ENCODE peak calls at places on chromosomes 6 and 20, in six cellular contexts. Y, X, K, F, N and Q are unnamed samples.

GRCh38 chr20:16308754-16309153 is 264.5 kb downstream of the KIF16B start:
- DNase-seq in K (no peak), F (peak), Y (no peak), X (no peak), N (no peak), Q (no peak)

GRCh38 chr6:148747493-148748160 is 797 bp downstream of the UST start:
- DNase-seq in N (peak), K (peak), Y (peak), X (peak), F (peak), Q (no peak)

GRCh38 chr20:59806578-59806975 is 126.9 kb downstream of the SYCP2 start:
- DNase-seq in N (no peak), X (no peak), Y (no peak), F (no peak), K (peak), Q (no peak)

GRCh38 chr6:54903884-54904283 is 57.3 kb downstream of the FAM83B start:
- DNase-seq in F (no peak), Y (no peak), X (no peak), K (no peak), N (no peak), Q (no peak)

GRCh38 chr6:34829137-34829536 is 37.3 kb downstream of the BLTP3A start:
- DNase-seq in K (no peak), F (no peak), Y (no peak), N (no peak), X (no peak), Q (no peak)

GRCh38 chr6:24401458-24401857 is 1.3 kb upstream of the MRS2 start:
- DNase-seq in F (no peak), K (no peak), X (no peak), Y (no peak), N (no peak), Q (no peak)

GRCh38 chr6:64040118-64040517 is 404.5 kb downstream of the PHF3 start:
- DNase-seq in K (no peak), Y (no peak), X (no peak), N (no peak), F (no peak), Q (no peak)

GRCh38 chr6:20723236-20723635 is 189.0 kb downstream of the CDKAL1 start:
- DNase-seq in X (no peak), F (no peak), N (no peak), K (no peak), Y (no peak), Q (no peak)

GRCh38 chr20:57651977-57652864 is 32.0 kb upstream of the ZBP1 start:
- DNase-seq in N (no peak), F (no peak), K (peak), X (peak), Y (no peak), Q (no peak)

GRCh38 chr6:36217188-36217587 is 20.6 kb downstream of the BRPF3 start:
- DNase-seq in K (no peak), N (no peak), F (no peak), Y (no peak), X (no peak), Q (no peak)

GRCh38 chr6:54970337-54970736 is 123.8 kb downstream of the FAM83B start:
- DNase-seq in N (no peak), Y (no peak), K (no peak), X (no peak), F (no peak), Q (no peak)

GRCh38 chr6:111683126-111683525 is 77.4 kb upstream of the TRAF3IP2 start:
- DNase-seq in Y (no peak), K (no peak), F (no peak), N (no peak), X (no peak), Q (no peak)

GRCh38 chr20:39874049-39874893 is 814.8 kb downstream of the MAFB start:
- DNase-seq in N (peak), Y (peak), X (peak), F (peak), K (peak), Q (no peak)

GRCh38 chr6:27388293-27389197 is at the start of gene ZNF391:
- DNase-seq in F (peak), X (peak), N (peak), Y (peak), K (peak), Q (peak)

GRCh38 chr6:15557174-15557573 is 105.7 kb downstream of the DTNBP1 start:
- DNase-seq in X (no peak), K (no peak), N (no peak), Y (no peak), F (no peak), Q (no peak)

GRCh38 chr6:108604156-108604555 is 43.4 kb downstream of the FOXO3 start:
- DNase-seq in Y (no peak), N (no peak), X (no peak), K (no peak), F (no peak), Q (no peak)

GRCh38 chr6:74479960-74480359 is 725.9 kb downstream of the COL12A1 start:
- DNase-seq in K (no peak), Y (no peak), N (no peak), X (no peak), F (no peak), Q (no peak)

GRCh38 chr6:131443514-131443913 is 129.5 kb upstream of the ARG1 start:
- DNase-seq in K (no peak), X (no peak), F (no peak), Y (no peak), N (no peak), Q (no peak)

GRCh38 chr6:38671885-38672467 is 31.0 kb downstream of the GLO1 start:
- DNase-seq in F (peak), X (peak), K (no peak), N (peak), Y (peak), Q (peak)

GRCh38 chr20:31676534-31677030 is 38.9 kb downstream of the COX4I2 start:
- DNase-seq in X (no peak), F (no peak), K (no peak), Y (no peak), N (no peak), Q (no peak)

GRCh38 chr20:13301596-13301995 is 80.5 kb downstream of the ISM1 start:
- DNase-seq in Y (no peak), F (no peak), K (no peak), X (no peak), N (no peak), Q (no peak)

GRCh38 chr20:44068780-44069191 is 118.2 kb downstream of the JPH2 start:
- DNase-seq in Y (no peak), F (no peak), X (no peak), K (peak), N (no peak), Q (no peak)

GRCh38 chr6:156780962-156781705 is 4.0 kb downstream of the ARID1B start:
- DNase-seq in X (no peak), K (no peak), Y (no peak), N (no peak), F (no peak), Q (no peak)

GRCh38 chr6:57207141-57207540 is 15.0 kb downstream of the RAB23 start:
- DNase-seq in Y (no peak), X (no peak), N (no peak), K (no peak), F (peak), Q (no peak)

GRCh38 chr20:50085146-50085480 is 27.8 kb downstream of the UBE2V1 start:
- DNase-seq in Y (no peak), K (no peak), X (no peak), N (no peak), F (no peak), Q (no peak)

GRCh38 chr20:50089140-50089786 is 23.7 kb downstream of the UBE2V1 start:
- DNase-seq in N (no peak), Y (no peak), K (no peak), F (no peak), X (no peak), Q (no peak)

GRCh38 chr20:50088022-50088421 is 24.9 kb downstream of the UBE2V1 start:
- DNase-seq in Y (no peak), X (no peak), K (no peak), F (no peak), N (no peak), Q (no peak)

GRCh38 chr20:50083034-50083433 is 29.9 kb downstream of the UBE2V1 start:
- DNase-seq in Y (no peak), F (no peak), K (no peak), N (no peak), X (no peak), Q (no peak)

GRCh38 chr20:50085481-50086365 is 27.2 kb downstream of the UBE2V1 start:
- DNase-seq in K (no peak), F (peak), Y (peak), X (peak), N (peak), Q (peak)
- TF ChIP-seq CTCF in K (peak), F (peak), Y (peak), X (peak), N (peak), Q (peak)

DNA sequence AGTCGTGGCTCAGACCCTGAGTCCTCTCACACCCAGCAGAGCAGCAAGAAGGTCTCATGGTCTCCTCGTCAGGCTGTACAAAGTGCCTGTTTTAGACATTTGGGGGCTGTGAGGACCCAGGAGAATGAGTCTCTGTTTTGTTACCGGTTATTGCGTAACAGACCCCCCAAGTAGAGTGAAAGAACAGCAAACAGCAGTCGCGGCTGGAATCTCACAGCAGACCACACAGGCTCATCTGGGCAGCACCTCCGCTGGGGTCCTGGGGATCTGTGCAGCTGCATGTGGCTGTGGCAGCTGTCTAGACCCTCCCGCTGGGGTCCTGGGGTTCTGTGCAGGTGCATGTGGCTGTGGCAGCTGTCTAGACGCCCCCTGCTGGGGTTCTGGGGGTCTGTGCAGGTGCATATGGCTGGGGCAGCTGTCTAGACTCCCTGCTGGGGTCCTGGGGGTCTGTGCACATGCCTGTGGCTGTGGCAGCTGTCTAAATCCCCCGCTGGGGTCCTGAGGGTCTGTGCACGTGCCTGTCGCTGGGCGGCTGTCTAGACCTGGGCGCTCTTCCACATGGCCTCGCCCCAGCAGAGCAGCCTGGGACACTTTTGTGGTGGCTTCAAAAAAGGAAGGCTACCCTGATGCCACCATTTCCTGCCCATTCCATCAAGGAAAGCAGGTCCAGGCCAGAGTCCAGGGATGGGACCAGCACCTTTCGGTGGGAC is 24.7 kb downstream of the ENTPD6 start:
- DNase-seq in X (no peak), Y (no peak), F (no peak), N (no peak), K (no peak), Q (no peak)
- TF ChIP-seq CTCF in X (peak), Y (no peak), F (peak), N (no peak), K (peak), Q (peak)

GRCh38 chr6:119112856-119113530 is 34.5 kb upstream of the FAM184A start:
- DNase-seq in N (no peak), Y (no peak), K (no peak), X (no peak), F (no peak), Q (no peak)

GRCh38 chr6:119119989-119120388 is 41.5 kb upstream of the FAM184A start:
- DNase-seq in X (no peak), F (peak), K (no peak), Y (no peak), N (no peak), Q (no peak)

GRCh38 chr6:119121367-119121766 is 42.9 kb upstream of the FAM184A start:
- DNase-seq in N (no peak), X (no peak), Y (no peak), K (no peak), F (no peak), Q (no peak)

GRCh38 chr6:119110601-119111548 is 32.4 kb upstream of the FAM184A start:
- DNase-seq in N (peak), X (peak), Y (peak), K (no peak), F (peak), Q (peak)

DNA sequence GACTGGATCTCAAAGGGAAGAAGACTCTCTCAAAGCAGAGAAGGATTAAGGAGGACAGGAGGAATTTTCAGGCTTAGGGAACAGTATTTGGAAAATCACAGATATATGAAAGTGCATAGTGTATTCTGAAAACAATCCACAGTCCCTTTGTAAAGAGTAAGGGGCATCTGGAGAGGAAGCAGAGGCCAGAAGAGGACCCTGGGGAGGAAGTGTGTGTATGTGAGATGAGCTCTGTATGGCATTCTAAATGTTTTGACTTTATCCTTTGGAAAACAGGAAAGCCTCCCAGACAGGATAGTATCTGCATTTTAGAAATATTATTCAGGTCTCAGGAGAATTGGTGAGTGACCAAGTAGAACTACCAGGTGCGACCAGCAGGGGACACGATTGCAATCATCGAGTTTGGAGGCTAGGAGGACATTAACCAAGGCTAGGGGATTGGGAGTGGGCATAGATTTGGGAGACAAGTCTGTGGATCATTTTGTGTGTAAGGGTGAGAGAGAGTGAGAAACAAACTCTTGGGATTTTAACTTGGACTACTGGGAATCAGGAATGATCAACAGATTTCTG is 38.3 kb upstream of the FAM184A start:
- DNase-seq in N (no peak), X (peak), F (no peak), Y (no peak), K (no peak), Q (no peak)
- TF ChIP-seq CTCF in N (no peak), X (peak), F (peak), Y (no peak), K (peak), Q (no peak)

GRCh38 chr6:68976260-68976659 is 341.2 kb downstream of the ADGRB3 start:
- DNase-seq in F (no peak), N (no peak), X (no peak), K (no peak), Y (no peak), Q (no peak)
- TF ChIP-seq CTCF in F (no peak), N (no peak), X (no peak), K (peak), Y (no peak), Q (peak)

GRCh38 chr20:38755324-38755910 is 7.2 kb downstream of the ACTR5 start:
- DNase-seq in F (no peak), K (no peak), Y (no peak), N (no peak), X (no peak), Q (no peak)

GRCh38 chr20:38762174-38762573 is 13.9 kb downstream of the ACTR5 start:
- DNase-seq in Y (no peak), N (no peak), X (no peak), K (no peak), F (no peak), Q (no peak)

GRCh38 chr20:38760978-38761377 is 12.7 kb downstream of the ACTR5 start:
- DNase-seq in K (no peak), Y (no peak), N (no peak), X (no peak), F (no peak), Q (no peak)

GRCh38 chr20:38757145-38757800 is 9.0 kb downstream of the ACTR5 start:
- DNase-seq in Y (no peak), X (peak), K (no peak), F (no peak), N (no peak), Q (no peak)

DNA sequence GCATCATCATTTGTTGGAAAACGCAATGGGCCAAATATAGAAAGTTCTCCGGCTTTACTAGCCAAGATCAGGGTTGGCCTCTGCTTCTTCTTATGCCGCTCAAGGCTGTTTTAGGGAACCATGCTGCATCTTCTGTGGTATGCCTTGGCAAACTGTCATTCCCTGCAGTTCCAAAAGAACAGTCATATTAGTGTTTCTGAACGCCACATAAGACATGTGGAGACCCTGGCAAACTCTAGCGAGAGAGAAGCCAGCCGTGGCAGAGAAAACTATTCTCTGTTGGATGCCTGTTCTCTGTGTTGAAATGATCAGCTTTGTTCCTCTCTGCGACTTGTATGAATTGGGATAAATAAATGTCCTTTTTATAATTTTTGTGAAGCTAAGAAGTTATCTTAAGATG is 10.9 kb downstream of the ACTR5 start:
- DNase-seq in F (no peak), Y (no peak), N (no peak), K (no peak), X (no peak), Q (no peak)
- TF ChIP-seq CTCF in F (no peak), Y (no peak), N (no peak), K (no peak), X (no peak), Q (no peak)

GRCh38 chr20:63734946-63735858 is 1.3 kb upstream of the LIME1 start:
- DNase-seq in F (no peak), X (no peak), K (no peak), Y (no peak), N (no peak), Q (no peak)

GRCh38 chr20:63737690-63737939 is 1.2 kb downstream of the LIME1 start:
- DNase-seq in K (no peak), X (no peak), N (no peak), Y (no peak), F (no peak), Q (no peak)

GRCh38 chr20:63736893-63737689 is 627 bp downstream of the LIME1 start:
- DNase-seq in X (peak), K (no peak), Y (no peak), N (peak), F (no peak), Q (no peak)

GRCh38 chr20:63734111-63734945 is 2.1 kb upstream of the LIME1 start:
- DNase-seq in N (no peak), Y (no peak), X (no peak), K (no peak), F (no peak), Q (no peak)

GRCh38 chr20:63735859-63736718 is at the start of gene LIME1:
- DNase-seq in K (no peak), N (no peak), Y (no peak), X (no peak), F (no peak), Q (no peak)
- TF ChIP-seq CTCF in K (no peak), N (no peak), Y (no peak), X (no peak), F (no peak), Q (no peak)

GRCh38 chr6:138377042-138377441 is 663 bp upstream of the SMIM28 start:
- DNase-seq in N (no peak), X (no peak), F (no peak), K (no peak), Y (no peak), Q (no peak)

GRCh38 chr6:138374815-138375214 is 2.9 kb upstream of the SMIM28 start:
- DNase-seq in K (no peak), X (no peak), F (no peak), Y (no peak), N (no peak), Q (no peak)

GRCh38 chr6:138377844-138378243 is at the start of gene SMIM28:
- DNase-seq in F (no peak), X (no peak), Y (peak), N (peak), K (no peak), Q (no peak)

GRCh38 chr6:138382498-138383265 is 5.0 kb downstream of the SMIM28 start:
- DNase-seq in K (no peak), Y (no peak), F (no peak), X (peak), N (no peak), Q (no peak)

DNA sequence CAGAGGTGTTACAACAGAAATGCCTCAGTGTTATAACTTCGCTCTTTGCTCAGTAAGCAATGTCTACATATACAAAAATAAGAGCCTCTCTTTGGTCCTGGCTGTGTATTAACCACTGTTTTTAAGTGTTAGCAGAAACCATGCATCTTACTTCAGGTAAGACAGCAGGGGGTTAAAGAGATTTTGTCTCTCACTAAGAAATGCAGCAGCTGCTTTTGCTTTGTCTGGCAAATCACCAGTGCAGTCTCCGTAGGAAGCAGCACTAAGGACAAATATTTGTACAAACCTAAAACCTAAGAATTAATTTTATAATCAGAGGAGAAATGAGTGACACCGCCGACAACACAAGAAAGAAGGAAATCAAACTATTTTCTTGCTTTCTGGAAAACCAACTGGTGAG is 758 bp downstream of the SMIM28 start:
- DNase-seq in N (peak), F (no peak), K (no peak), X (no peak), Y (no peak), Q (no peak)
- TF ChIP-seq CTCF in N (no peak), F (no peak), K (no peak), X (no peak), Y (no peak), Q (no peak)

GRCh38 chr6:4225207-4225872 is 90.0 kb upstream of the ECI2 start:
- DNase-seq in K (no peak), X (no peak), F (peak), N (no peak), Y (peak), Q (no peak)
- TF ChIP-seq CTCF in K (no peak), X (no peak), F (no peak), N (no peak), Y (no peak), Q (no peak)

GRCh38 chr6:3239110-3239830 is 11.8 kb upstream of the TUBB2B start:
- DNase-seq in Y (no peak), K (no peak), F (no peak), N (no peak), X (no peak), Q (no peak)
- TF ChIP-seq CTCF in Y (no peak), K (peak), F (peak), N (peak), X (peak), Q (no peak)